ENCODE peak calls at places on chromosomes 7 and 10, in four cellular contexts. One of them, this sample, is unnamed.
A peak's percentile ranks its signal among the peaks of the same experiment; 100 is the strongest.

GRCh38 chr10:114697061-114697598 is 39.1 kb upstream of the ABLIM1 start:
- DNase-seq in CD4-positive, alpha-beta T cell: no peak
- DNase-seq in fibroblast of lung: no peak
- DNase-seq in GM23248: peak; percentile 74
- DNase-seq in this sample: no peak

GRCh38 chr10:132834891-132835847 is 49.2 kb upstream of the NKX6-2 start:
- DNase-seq in CD4-positive, alpha-beta T cell: no peak
- DNase-seq in GM23248: no peak
- DNase-seq in fibroblast of lung: no peak
- DNase-seq in this sample: peak; percentile 27

GRCh38 chr7:2926120-2926897 is 82.2 kb upstream of the GNA12 start:
- DNase-seq in fibroblast of lung: no peak
- DNase-seq in GM23248: no peak
- DNase-seq in CD4-positive, alpha-beta T cell: no peak
- DNase-seq in this sample: peak; percentile 14

GRCh38 chr10:60848126-60848525 is 69.8 kb downstream of the CDK1 start:
- DNase-seq in CD4-positive, alpha-beta T cell: no peak
- DNase-seq in GM23248: peak; percentile 55
- DNase-seq in fibroblast of lung: peak; percentile 68
- DNase-seq in this sample: no peak

GRCh38 chr10:132546567-132547420 is 9.2 kb downstream of the INPP5A start:
- DNase-seq in CD4-positive, alpha-beta T cell: no peak
- DNase-seq in fibroblast of lung: no peak
- DNase-seq in GM23248: no peak
- DNase-seq in this sample: no peak

GRCh38 chr7:33764752-33765451 is 140.4 kb upstream of the BMPER start:
- DNase-seq in GM23248: peak; percentile 94
- DNase-seq in CD4-positive, alpha-beta T cell: no peak
- DNase-seq in fibroblast of lung: peak; percentile 77
- DNase-seq in this sample: no peak

GRCh38 chr10:56920586-56921250 is 559.7 kb upstream of the ZWINT start:
- DNase-seq in GM23248: no peak
- DNase-seq in fibroblast of lung: no peak
- DNase-seq in CD4-positive, alpha-beta T cell: no peak
- DNase-seq in this sample: no peak

GRCh38 chr7:2873686-2874551 is 29.8 kb upstream of the GNA12 start:
- DNase-seq in GM23248: peak; percentile 92
- DNase-seq in fibroblast of lung: peak; percentile 93
- DNase-seq in CD4-positive, alpha-beta T cell: no peak
- DNase-seq in this sample: peak; percentile 94

GRCh38 chr7:93232673-93233018 is 480 bp downstream of the VPS50 start:
- DNase-seq in CD4-positive, alpha-beta T cell: no peak
- DNase-seq in fibroblast of lung: no peak
- DNase-seq in GM23248: peak; percentile 42
- DNase-seq in this sample: no peak

GRCh38 chr10:7436490-7437100 is 25.8 kb upstream of the SFMBT2 start:
- DNase-seq in CD4-positive, alpha-beta T cell: no peak
- DNase-seq in fibroblast of lung: peak; percentile 32
- DNase-seq in GM23248: no peak
- DNase-seq in this sample: no peak

GRCh38 chr7:127629268-127629854 is 11.4 kb upstream of the PAX4 start:
- DNase-seq in GM23248: no peak
- DNase-seq in CD4-positive, alpha-beta T cell: peak; percentile 12
- DNase-seq in fibroblast of lung: no peak
- DNase-seq in this sample: peak; percentile 95

DNA sequence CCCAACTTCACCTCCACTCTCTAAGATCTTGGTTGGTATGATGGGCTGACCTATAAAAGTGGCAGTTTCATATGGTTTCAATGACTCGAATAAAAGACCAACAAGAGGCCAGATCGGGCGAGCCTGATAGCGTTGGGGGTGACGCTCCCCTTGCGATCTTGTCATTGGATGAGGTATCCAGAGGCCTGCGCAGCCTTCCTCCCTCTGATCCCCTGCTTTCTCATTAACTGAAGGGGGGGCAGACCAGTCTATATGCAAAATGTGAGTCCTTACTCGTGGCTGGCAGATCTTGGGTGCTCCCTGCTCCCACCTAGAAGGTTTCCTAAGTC is 937 bp upstream of the COBL start:
- DNase-seq in fibroblast of lung: no peak
- DNase-seq in CD4-positive, alpha-beta T cell: no peak
- DNase-seq in GM23248: no peak
- DNase-seq in this sample: no peak
- H3K27ac ChIP-seq in fibroblast of lung: no peak overlapping the region
- H3K27ac ChIP-seq in CD4-positive, alpha-beta T cell: no peak overlapping the region
- H3K27ac ChIP-seq in GM23248: no peak overlapping the region
- H3K27ac ChIP-seq in this sample: no peak overlapping the region

DNA sequence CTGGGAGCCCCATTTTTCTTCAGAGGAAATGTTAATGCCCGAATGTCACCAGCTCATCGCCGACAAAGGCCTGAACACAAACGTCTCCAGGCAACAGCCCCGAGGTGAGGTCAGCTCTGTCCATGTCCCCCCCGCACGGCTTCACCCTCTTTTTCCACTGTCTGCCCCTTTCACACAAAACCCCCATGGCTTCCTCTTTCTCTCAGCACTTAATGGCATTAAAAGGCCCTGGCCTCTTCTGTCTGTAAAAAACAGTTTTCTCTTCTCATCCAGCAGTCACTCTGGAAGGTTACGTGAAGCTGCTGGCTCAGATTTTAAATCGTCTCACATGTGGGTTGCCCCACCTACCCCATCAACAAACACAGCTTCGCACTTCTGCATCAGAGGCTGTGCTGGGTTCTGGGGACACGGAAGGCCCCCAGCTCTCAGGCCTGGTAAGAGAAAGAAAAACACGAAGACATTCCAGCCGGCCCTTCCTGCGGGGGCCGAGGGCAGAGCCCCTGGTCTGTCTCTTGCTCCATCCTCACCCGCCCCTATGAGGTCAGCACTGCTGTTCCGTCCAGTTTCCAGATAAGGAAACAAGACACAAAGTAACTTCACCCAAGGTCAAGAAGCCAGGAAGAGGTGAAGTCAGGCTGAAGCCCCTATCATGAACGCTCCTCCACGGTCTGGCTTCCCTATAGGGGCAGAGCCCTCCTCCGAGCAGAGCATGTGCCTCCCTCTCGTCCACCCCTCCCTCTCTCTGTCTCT is 91.1 kb upstream of the PDGFA start:
- DNase-seq in fibroblast of lung: peak; percentile 27
- DNase-seq in CD4-positive, alpha-beta T cell: no peak
- DNase-seq in GM23248: peak; percentile 11
- DNase-seq in this sample: no peak
- H3K27ac ChIP-seq in fibroblast of lung: no peak overlapping the region
- H3K27ac ChIP-seq in CD4-positive, alpha-beta T cell: no peak overlapping the region
- H3K27ac ChIP-seq in GM23248: no peak overlapping the region
- H3K27ac ChIP-seq in this sample: no peak overlapping the region

GRCh38 chr7:5702876-5703571 is 78.4 kb downstream of the RNF216 start:
- DNase-seq in CD4-positive, alpha-beta T cell: no peak
- DNase-seq in GM23248: peak; percentile 65
- DNase-seq in fibroblast of lung: no peak
- DNase-seq in this sample: no peak
- H3K27ac ChIP-seq in CD4-positive, alpha-beta T cell: no peak overlapping the region
- H3K27ac ChIP-seq in GM23248: peak overlapping the region; percentile 24
- H3K27ac ChIP-seq in fibroblast of lung: no peak overlapping the region
- H3K27ac ChIP-seq in this sample: no peak overlapping the region

GRCh38 chr10:4202936-4203335 is 417.9 kb upstream of the KLF6 start:
- DNase-seq in fibroblast of lung: peak; percentile 34
- DNase-seq in GM23248: no peak
- DNase-seq in CD4-positive, alpha-beta T cell: no peak
- DNase-seq in this sample: no peak
- H3K27ac ChIP-seq in fibroblast of lung: no peak overlapping the region
- H3K27ac ChIP-seq in GM23248: peak overlapping the region; percentile 2
- H3K27ac ChIP-seq in CD4-positive, alpha-beta T cell: no peak overlapping the region
- H3K27ac ChIP-seq in this sample: no peak overlapping the region

DNA sequence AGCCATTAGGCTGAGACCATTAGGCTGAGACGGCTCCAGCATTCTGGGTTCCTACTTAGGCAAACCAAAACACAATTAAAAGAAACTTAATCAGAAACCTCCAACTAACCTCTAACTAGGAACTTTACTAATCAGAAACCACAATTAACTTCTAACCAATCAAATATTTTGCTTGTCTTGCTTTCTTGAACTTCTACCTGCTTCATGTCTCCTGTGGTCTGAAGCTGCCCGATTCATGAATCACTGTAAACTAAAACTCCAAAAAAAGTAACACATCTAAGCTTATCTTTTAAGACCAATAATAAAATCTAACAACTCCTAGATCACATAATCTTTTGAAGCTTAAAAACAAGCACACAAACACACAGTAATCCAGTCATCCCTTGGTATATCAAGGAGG is 76.1 kb downstream of the PDSS1 start:
- DNase-seq in CD4-positive, alpha-beta T cell: no peak
- DNase-seq in GM23248: no peak
- DNase-seq in fibroblast of lung: no peak
- DNase-seq in this sample: no peak
- H3K27ac ChIP-seq in CD4-positive, alpha-beta T cell: no peak overlapping the region
- H3K27ac ChIP-seq in GM23248: no peak overlapping the region
- H3K27ac ChIP-seq in fibroblast of lung: no peak overlapping the region
- H3K27ac ChIP-seq in this sample: no peak overlapping the region

GRCh38 chr10:63726883-63727282 is 205.7 kb downstream of the REEP3 start:
- DNase-seq in CD4-positive, alpha-beta T cell: no peak
- DNase-seq in GM23248: no peak
- DNase-seq in fibroblast of lung: no peak
- DNase-seq in this sample: no peak

GRCh38 chr10:63722537-63722936 is 201.3 kb downstream of the REEP3 start:
- DNase-seq in GM23248: peak; percentile 68
- DNase-seq in CD4-positive, alpha-beta T cell: no peak
- DNase-seq in fibroblast of lung: peak; percentile 72
- DNase-seq in this sample: no peak

GRCh38 chr10:63723741-63724140 is 202.5 kb downstream of the REEP3 start:
- DNase-seq in fibroblast of lung: no peak
- DNase-seq in GM23248: no peak
- DNase-seq in CD4-positive, alpha-beta T cell: no peak
- DNase-seq in this sample: no peak

GRCh38 chr10:63723320-63723719 is 202.1 kb downstream of the REEP3 start:
- DNase-seq in GM23248: no peak
- DNase-seq in fibroblast of lung: no peak
- DNase-seq in CD4-positive, alpha-beta T cell: no peak
- DNase-seq in this sample: no peak

DNA sequence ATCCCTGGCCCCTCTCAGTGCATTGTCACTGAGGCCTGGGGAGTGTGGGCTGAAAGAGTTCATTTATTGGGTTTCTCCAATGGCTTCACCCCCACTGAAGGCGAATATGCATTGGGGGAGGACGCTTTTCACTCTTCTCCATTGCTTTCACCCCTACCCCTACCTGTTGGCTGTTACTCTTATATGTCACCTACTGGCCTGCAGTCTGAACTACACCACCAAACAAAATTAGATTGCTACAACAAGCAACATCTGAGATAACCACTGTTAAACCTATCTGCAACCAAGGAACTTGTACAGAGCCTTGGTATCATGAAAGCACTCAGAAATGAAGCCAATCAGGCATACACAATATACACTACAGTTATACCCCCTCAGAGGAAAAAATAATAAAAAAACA is 203.7 kb downstream of the REEP3 start:
- DNase-seq in CD4-positive, alpha-beta T cell: no peak
- DNase-seq in GM23248: no peak
- DNase-seq in fibroblast of lung: no peak
- DNase-seq in this sample: no peak
- H3K27ac ChIP-seq in CD4-positive, alpha-beta T cell: no peak overlapping the region
- H3K27ac ChIP-seq in GM23248: no peak overlapping the region
- H3K27ac ChIP-seq in fibroblast of lung: no peak overlapping the region
- H3K27ac ChIP-seq in this sample: no peak overlapping the region

GRCh38 chr7:139095194-139095659 is 14.3 kb downstream of the ZC3HAV1 start:
- DNase-seq in CD4-positive, alpha-beta T cell: peak; percentile 74
- DNase-seq in fibroblast of lung: no peak
- DNase-seq in GM23248: no peak
- DNase-seq in this sample: peak; percentile 38
- H3K27ac ChIP-seq in CD4-positive, alpha-beta T cell: peak overlapping the region; percentile 80
- H3K27ac ChIP-seq in fibroblast of lung: no peak overlapping the region
- H3K27ac ChIP-seq in GM23248: no peak overlapping the region
- H3K27ac ChIP-seq in this sample: no peak overlapping the region

DNA sequence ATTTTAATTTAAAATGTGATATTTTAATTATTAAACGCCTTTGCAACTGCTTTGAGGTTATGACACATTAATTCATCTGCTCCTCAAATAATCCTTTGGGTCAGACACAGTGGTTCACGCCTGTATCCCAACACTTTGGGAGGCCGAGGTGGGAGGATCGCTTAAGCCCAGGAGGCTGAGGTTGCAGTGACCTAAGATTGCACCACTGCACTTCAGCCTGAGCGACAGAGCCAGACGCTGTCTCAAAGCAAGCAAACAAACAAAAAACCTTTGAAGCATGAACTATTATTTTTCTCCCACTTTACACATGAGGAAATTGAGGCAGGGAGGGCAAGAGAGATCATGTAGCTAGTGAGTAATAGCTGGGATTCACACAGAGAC is 1.5 kb upstream of the POLD2 start:
- DNase-seq in GM23248: no peak
- DNase-seq in CD4-positive, alpha-beta T cell: no peak
- DNase-seq in fibroblast of lung: no peak
- DNase-seq in this sample: no peak
- H3K27ac ChIP-seq in GM23248: no peak overlapping the region
- H3K27ac ChIP-seq in CD4-positive, alpha-beta T cell: no peak overlapping the region
- H3K27ac ChIP-seq in fibroblast of lung: no peak overlapping the region
- H3K27ac ChIP-seq in this sample: no peak overlapping the region